ENCODE peak calls at places on chromosomes 16 and 17, in five cellular contexts. One of them, this sample, is unnamed.

GRCh38 chr16:2003827-2004641 is 5.6 kb downstream of the ZNF598 start:
- DNase-seq in K562: peak
- DNase-seq in SK-N-SH: peak
- DNase-seq in GM12878: no peak
- DNase-seq in H1: peak
- DNase-seq in this sample: peak

GRCh38 chr16:82344157-82344556 is 174.1 kb upstream of the MPHOSPH6 start:
- DNase-seq in SK-N-SH: no peak
- DNase-seq in K562: no peak
- DNase-seq in H1: no peak
- DNase-seq in GM12878: no peak
- DNase-seq in this sample: no peak

GRCh38 chr16:586645-587590 is 2.9 kb upstream of the RAB40C start:
- DNase-seq in K562: no peak
- DNase-seq in SK-N-SH: no peak
- DNase-seq in GM12878: no peak
- DNase-seq in H1: no peak
- DNase-seq in this sample: no peak

GRCh38 chr16:85129846-85130706 is 17.8 kb upstream of the CIBAR2 start:
- DNase-seq in H1: no peak
- DNase-seq in SK-N-SH: no peak
- DNase-seq in K562: no peak
- DNase-seq in GM12878: no peak
- DNase-seq in this sample: no peak

GRCh38 chr17:82675476-82676245 is 22.8 kb downstream of the RAB40B start:
- DNase-seq in SK-N-SH: no peak
- DNase-seq in GM12878: no peak
- DNase-seq in H1: no peak
- DNase-seq in K562: no peak
- DNase-seq in this sample: no peak

GRCh38 chr17:81239714-81240555 is 817 bp downstream of the NDUFAF8 start:
- DNase-seq in H1: no peak
- DNase-seq in K562: no peak
- DNase-seq in GM12878: no peak
- DNase-seq in SK-N-SH: peak
- DNase-seq in this sample: peak

GRCh38 chr17:50114849-50115357 is 15.1 kb downstream of the SAMD14 start:
- DNase-seq in K562: no peak
- DNase-seq in H1: no peak
- DNase-seq in GM12878: no peak
- DNase-seq in SK-N-SH: peak
- DNase-seq in this sample: peak

GRCh38 chr16:75763250-75763649 is 37.0 kb upstream of the CPHXL start:
- DNase-seq in SK-N-SH: no peak
- DNase-seq in GM12878: no peak
- DNase-seq in K562: no peak
- DNase-seq in H1: no peak
- DNase-seq in this sample: no peak

GRCh38 chr17:57035971-57036481 is 49.0 kb upstream of the AKAP1 start:
- DNase-seq in K562: no peak
- DNase-seq in H1: no peak
- DNase-seq in SK-N-SH: no peak
- DNase-seq in GM12878: no peak
- DNase-seq in this sample: no peak

GRCh38 chr17:27559996-27560481 is 70.9 kb upstream of the LGALS9 start:
- DNase-seq in H1: no peak
- DNase-seq in SK-N-SH: peak
- DNase-seq in GM12878: no peak
- DNase-seq in K562: no peak
- DNase-seq in this sample: no peak

GRCh38 chr16:4179020-4179419 is 62.8 kb upstream of the ADCY9 start:
- DNase-seq in SK-N-SH: no peak
- DNase-seq in K562: no peak
- DNase-seq in GM12878: no peak
- DNase-seq in H1: no peak
- DNase-seq in this sample: peak

GRCh38 chr16:3157229-3158013 is 22.6 kb downstream of the ZNF213 start:
- DNase-seq in K562: peak
- DNase-seq in H1: no peak
- DNase-seq in GM12878: no peak
- DNase-seq in SK-N-SH: peak
- DNase-seq in this sample: peak

GRCh38 chr17:35766903-35767510 is 6.3 kb downstream of the C17orf50 start:
- DNase-seq in SK-N-SH: peak
- DNase-seq in GM12878: no peak
- DNase-seq in K562: no peak
- DNase-seq in H1: no peak
- DNase-seq in this sample: no peak

GRCh38 chr17:61368049-61368831 is 31.4 kb upstream of the TBX2 start:
- DNase-seq in H1: no peak
- DNase-seq in SK-N-SH: no peak
- DNase-seq in K562: no peak
- DNase-seq in GM12878: no peak
- DNase-seq in this sample: no peak

GRCh38 chr17:72631568-72631967 is 460.9 kb downstream of the SLC39A11 start:
- DNase-seq in K562: no peak
- DNase-seq in GM12878: no peak
- DNase-seq in SK-N-SH: no peak
- DNase-seq in H1: no peak
- DNase-seq in this sample: no peak

GRCh38 chr17:32875904-32876413 is 965 bp downstream of the MYO1D start:
- DNase-seq in K562: no peak
- DNase-seq in GM12878: no peak
- DNase-seq in SK-N-SH: no peak
- DNase-seq in H1: no peak
- DNase-seq in this sample: no peak

GRCh38 chr17:30541802-30542201 is 64.6 kb downstream of the GOSR1 start:
- DNase-seq in K562: no peak
- DNase-seq in GM12878: no peak
- DNase-seq in SK-N-SH: no peak
- DNase-seq in H1: no peak
- DNase-seq in this sample: no peak

GRCh38 chr17:17341452-17341851 is 38.3 kb downstream of the NT5M start:
- DNase-seq in H1: no peak
- DNase-seq in K562: no peak
- DNase-seq in SK-N-SH: no peak
- DNase-seq in GM12878: no peak
- DNase-seq in this sample: no peak

GRCh38 chr17:68711858-68712257 is 110.7 kb upstream of the FAM20A start:
- DNase-seq in GM12878: no peak
- DNase-seq in SK-N-SH: no peak
- DNase-seq in H1: no peak
- DNase-seq in K562: no peak
- DNase-seq in this sample: no peak

GRCh38 chr17:557371-557770 is 157.3 kb downstream of the VPS53 start:
- DNase-seq in SK-N-SH: no peak
- DNase-seq in GM12878: no peak
- DNase-seq in K562: no peak
- DNase-seq in H1: no peak
- DNase-seq in this sample: no peak

GRCh38 chr17:49984283-49984682 is 10.7 kb downstream of the DLX3 start:
- DNase-seq in K562: no peak
- DNase-seq in SK-N-SH: peak
- DNase-seq in GM12878: no peak
- DNase-seq in H1: no peak
- DNase-seq in this sample: no peak

GRCh38 chr17:64412944-64413381 is 22.3 kb upstream of the PECAM1 start:
- DNase-seq in SK-N-SH: no peak
- DNase-seq in K562: no peak
- DNase-seq in H1: no peak
- DNase-seq in GM12878: no peak
- DNase-seq in this sample: no peak

GRCh38 chr16:68790130-68790761 is 53.1 kb upstream of the TANGO6 start:
- DNase-seq in SK-N-SH: no peak
- DNase-seq in GM12878: no peak
- DNase-seq in H1: no peak
- DNase-seq in K562: no peak
- DNase-seq in this sample: peak

GRCh38 chr17:58121925-58122324 is 26.3 kb upstream of the OR4D1 start:
- DNase-seq in SK-N-SH: peak
- DNase-seq in GM12878: no peak
- DNase-seq in K562: peak
- DNase-seq in H1: no peak
- DNase-seq in this sample: no peak

GRCh38 chr17:50534222-50534978 is 1.9 kb downstream of the EPN3 start:
- DNase-seq in GM12878: no peak
- DNase-seq in H1: no peak
- DNase-seq in SK-N-SH: peak
- DNase-seq in K562: peak
- DNase-seq in this sample: no peak

GRCh38 chr17:82814834-82815233 is 25.0 kb downstream of the ZNF750 start:
- DNase-seq in SK-N-SH: no peak
- DNase-seq in H1: no peak
- DNase-seq in GM12878: no peak
- DNase-seq in K562: no peak
- DNase-seq in this sample: no peak

GRCh38 chr16:27368358-27368722 is 33.6 kb upstream of the IL21R start:
- DNase-seq in K562: no peak
- DNase-seq in H1: no peak
- DNase-seq in GM12878: no peak
- DNase-seq in SK-N-SH: no peak
- DNase-seq in this sample: no peak

GRCh38 chr16:27365142-27366089 is 36.6 kb upstream of the IL21R start:
- DNase-seq in GM12878: no peak
- DNase-seq in K562: no peak
- DNase-seq in SK-N-SH: no peak
- DNase-seq in H1: no peak
- DNase-seq in this sample: no peak

GRCh38 chr16:27366687-27367462 is 35.1 kb upstream of the IL21R start:
- DNase-seq in H1: no peak
- DNase-seq in SK-N-SH: peak
- DNase-seq in GM12878: no peak
- DNase-seq in K562: peak
- DNase-seq in this sample: no peak

GRCh38 chr16:27369806-27370205 is 32.2 kb upstream of the IL21R start:
- DNase-seq in SK-N-SH: no peak
- DNase-seq in K562: no peak
- DNase-seq in H1: no peak
- DNase-seq in GM12878: no peak
- DNase-seq in this sample: no peak

DNA sequence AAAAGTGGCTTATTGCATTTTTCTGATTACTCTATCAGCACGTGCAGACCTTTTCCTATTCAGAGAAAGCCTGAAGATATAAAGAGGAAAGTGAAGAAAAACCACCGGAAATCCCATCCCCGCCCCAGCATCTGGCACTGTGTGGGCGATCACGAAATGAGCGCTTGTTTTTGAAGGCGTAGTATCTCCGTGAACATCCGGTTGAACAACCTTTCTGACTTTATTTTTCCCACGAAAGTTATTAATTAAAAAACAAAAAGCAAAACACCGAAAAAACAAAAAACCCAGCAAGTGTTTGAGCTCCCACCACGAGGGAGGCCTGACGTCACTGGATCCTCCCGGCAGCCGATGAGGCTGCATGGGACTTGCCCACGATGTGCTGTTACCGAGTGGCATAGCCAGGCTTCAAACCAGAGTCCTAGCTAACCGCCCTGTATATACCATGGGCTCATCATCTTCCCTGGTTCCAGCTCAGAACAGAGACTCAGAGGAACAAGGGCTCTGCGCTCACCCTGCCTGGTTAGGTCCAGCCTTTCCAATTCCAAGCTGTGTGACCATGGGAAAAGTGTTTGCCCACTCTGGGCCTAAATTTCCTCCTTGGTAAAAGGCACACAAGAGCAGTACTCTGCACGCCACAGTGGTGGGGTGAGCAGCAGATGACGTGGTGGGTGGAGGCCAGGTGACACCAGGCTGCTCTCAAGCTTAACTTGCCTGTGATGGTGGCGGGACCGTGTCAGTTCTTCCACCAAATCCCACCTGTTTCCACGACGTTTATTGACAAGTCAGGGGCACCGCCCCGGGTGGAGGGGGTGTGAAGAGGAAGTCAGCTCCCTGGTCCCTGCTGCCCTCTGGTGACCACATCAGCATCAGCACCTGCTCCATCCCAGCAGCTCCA is 34.3 kb upstream of the IL21R start:
- DNase-seq in GM12878: peak
- DNase-seq in SK-N-SH: peak
- DNase-seq in K562: peak
- DNase-seq in H1: peak
- DNase-seq in this sample: peak
- TF ChIP-seq CTCF in GM12878: peak
- TF ChIP-seq CTCF in SK-N-SH: peak
- TF ChIP-seq CTCF in K562: peak
- TF ChIP-seq CTCF in H1: peak
- TF ChIP-seq CTCF in this sample: peak

DNA sequence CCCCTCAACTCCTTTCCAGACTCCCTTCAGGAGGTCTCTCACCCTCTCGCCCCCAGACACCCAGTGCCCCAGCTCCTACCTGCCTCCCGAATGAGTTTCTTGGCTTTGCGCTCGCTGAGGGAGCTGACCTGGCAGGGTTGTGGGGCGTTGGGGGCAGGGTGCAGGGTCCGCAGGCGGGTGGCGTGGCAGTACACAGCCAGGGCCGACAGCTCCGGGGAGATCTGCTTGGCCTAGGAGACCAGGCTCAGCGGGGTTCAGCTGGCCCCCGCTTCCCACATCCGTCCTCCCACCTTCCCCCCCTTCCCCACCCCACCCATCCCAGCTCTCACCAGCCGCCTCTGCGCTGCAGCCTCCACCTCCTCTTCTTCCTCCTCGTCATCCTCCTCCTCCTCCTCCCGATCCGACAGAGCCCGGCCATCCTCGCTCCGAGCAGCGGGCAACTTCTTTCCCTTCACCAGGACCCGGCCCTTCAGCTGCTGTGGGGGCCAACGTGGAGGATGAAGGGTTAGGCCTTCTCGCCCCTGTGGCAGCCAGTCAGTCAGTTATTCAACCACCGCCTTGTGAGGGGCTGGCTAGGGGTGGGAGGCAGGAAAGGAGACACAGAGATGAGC is 17.2 kb downstream of the PLCD3 start:
- DNase-seq in K562: no peak
- DNase-seq in SK-N-SH: no peak
- DNase-seq in H1: no peak
- DNase-seq in GM12878: no peak
- DNase-seq in this sample: no peak
- TF ChIP-seq POLR2AphosphoS5 in K562: no peak
- TF ChIP-seq POLR2AphosphoS5 in SK-N-SH: no peak
- TF ChIP-seq POLR2AphosphoS5 in H1: no peak
- TF ChIP-seq POLR2AphosphoS5 in GM12878: no peak
- TF ChIP-seq POLR2AphosphoS5 in this sample: no peak

GRCh38 chr16:87267566-87267965 is 49.6 kb downstream of the C16orf95 start:
- DNase-seq in K562: no peak
- DNase-seq in H1: no peak
- DNase-seq in GM12878: no peak
- DNase-seq in SK-N-SH: no peak
- DNase-seq in this sample: no peak
- TF ChIP-seq GABPA in K562: no peak
- TF ChIP-seq GABPA in H1: no peak
- TF ChIP-seq GABPA in GM12878: no peak
- TF ChIP-seq GABPA in SK-N-SH: no peak
- TF ChIP-seq GABPA in this sample: no peak

DNA sequence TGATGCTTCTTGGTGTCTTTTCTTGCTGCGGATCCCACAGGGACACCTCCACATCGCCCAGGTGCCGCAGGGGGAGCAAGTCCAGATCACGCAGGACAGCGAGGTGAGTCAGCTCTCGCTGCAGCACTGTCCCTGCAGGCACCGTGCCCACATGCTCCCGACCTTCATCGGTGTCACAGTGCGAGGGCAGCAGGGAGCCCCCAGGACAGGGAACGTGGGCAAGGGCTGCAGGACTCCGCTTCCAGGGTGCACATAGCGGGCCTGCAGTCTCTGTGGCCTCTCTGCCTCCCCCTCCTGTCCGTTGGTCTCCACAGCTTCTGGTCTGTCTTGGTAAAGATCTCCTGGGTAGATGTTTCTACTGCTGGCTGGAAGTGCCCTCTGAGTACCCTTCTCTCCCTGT is 84.1 kb downstream of the BANP start:
- DNase-seq in H1: no peak
- DNase-seq in K562: no peak
- DNase-seq in GM12878: no peak
- DNase-seq in SK-N-SH: no peak
- DNase-seq in this sample: no peak
- TF ChIP-seq CTCF in H1: peak
- TF ChIP-seq CTCF in K562: no peak
- TF ChIP-seq CTCF in GM12878: no peak
- TF ChIP-seq CTCF in SK-N-SH: no peak
- TF ChIP-seq CTCF in this sample: no peak